ENCODE peak calls at places on chromosomes 1 and 21, in four cellular contexts. V, G, M and Z are unnamed samples.
A peak's percentile ranks its signal among the peaks of the same experiment; 100 is the strongest.

GRCh38 chr1:235100124-235100801 is 28.4 kb downstream of the TOMM20 start:
- DNase-seq in M (no peak), V (no peak), G (no peak), Z (no peak)

GRCh38 chr1:34378968-34379729 is 202.4 kb downstream of the C1orf94 start:
- DNase-seq in V (no peak), M (no peak), G (no peak), Z (no peak)

GRCh38 chr1:151238467-151238739 is 16.1 kb upstream of the PSMD4 start:
- DNase-seq in M (no peak), V (peak; percentile 61), G (no peak), Z (no peak)

GRCh38 chr1:37877991-37878544 is 18.7 kb upstream of the MTF1 start:
- DNase-seq in M (peak; percentile 52), G (no peak), V (no peak), Z (no peak)

GRCh38 chr1:153494976-153495535 is 34.6 kb upstream of the S100A7 start:
- DNase-seq in M (peak; percentile 91), G (peak; percentile 57), V (peak; percentile 30), Z (peak; percentile 52)

GRCh38 chr1:53188099-53188498 is 8.5 kb upstream of the CPT2 start:
- DNase-seq in G (no peak), V (no peak), M (no peak), Z (no peak)

GRCh38 chr21:46317710-46318463 is 5.8 kb downstream of the C21orf58 start:
- DNase-seq in G (no peak), M (peak; percentile 45), V (no peak), Z (no peak)

GRCh38 chr1:55257958-55258357 is 42.8 kb upstream of the USP24 start:
- DNase-seq in V (no peak), M (no peak), G (no peak), Z (no peak)

GRCh38 chr1:206608108-206608698 is 4.1 kb downstream of the EIF2D start:
- DNase-seq in M (peak; percentile 74), G (no peak), V (no peak), Z (no peak)

GRCh38 chr21:43911935-43912487 is 47.0 kb downstream of the AGPAT3 start:
- DNase-seq in V (no peak), G (no peak), M (peak; percentile 24), Z (peak; percentile 20)

GRCh38 chr1:209803568-209803967 is 2.4 kb downstream of the IRF6 start:
- DNase-seq in M (no peak), G (no peak), V (no peak), Z (no peak)

GRCh38 chr1:111442457-111442856 is 6.6 kb downstream of the WDR77 start:
- DNase-seq in G (no peak), V (no peak), M (no peak), Z (no peak)

GRCh38 chr1:98410082-98410481 is 251.4 kb upstream of the SNX7 start:
- DNase-seq in M (no peak), V (no peak), G (no peak), Z (no peak)

GRCh38 chr21:44920694-44921604 is at the start of gene ITGB2:
- DNase-seq in G (no peak), M (peak; percentile 68), V (no peak), Z (no peak)

GRCh38 chr1:6347641-6348487 is 45.7 kb downstream of the ACOT7 start:
- DNase-seq in V (no peak), M (no peak), G (peak; percentile 88), Z (no peak)

GRCh38 chr1:99763956-99764355 is 2.5 kb downstream of the FRRS1 start:
- DNase-seq in V (no peak), M (no peak), G (no peak), Z (no peak)

GRCh38 chr21:45641480-45642035 is 2.0 kb upstream of the PCBP3 start:
- DNase-seq in M (no peak), G (no peak), V (no peak), Z (no peak)

GRCh38 chr1:183416850-183417690 is 1.1 kb downstream of the NMNAT2 start:
- DNase-seq in M (peak; percentile 92), V (peak; percentile 8), G (peak; percentile 33), Z (peak; percentile 80)

GRCh38 chr21:26842976-26843911 is 2.0 kb downstream of the ADAMTS1 start:
- DNase-seq in V (peak; percentile 97), G (peak; percentile 64), M (peak; percentile 95), Z (peak; percentile 90)

GRCh38 chr1:176243746-176244145 is 36.7 kb upstream of the COP1 start:
- DNase-seq in V (peak; percentile 13), G (no peak), M (no peak), Z (no peak)

GRCh38 chr21:34670220-34670961 is 1.6 kb downstream of the CLIC6 start:
- DNase-seq in V (no peak), G (no peak), M (no peak), Z (no peak)

GRCh38 chr1:93593868-93594602 is 87.6 kb downstream of the BCAR3 start:
- DNase-seq in M (no peak), V (no peak), G (no peak), Z (no peak)

GRCh38 chr1:184954232-184954995 is 19.9 kb downstream of the NIBAN1 start:
- DNase-seq in V (no peak), M (no peak), G (no peak), Z (no peak)

GRCh38 chr1:220363196-220363831 is 91.1 kb upstream of the RAB3GAP2 start:
- DNase-seq in V (no peak), M (no peak), G (no peak), Z (no peak)